ENCODE peak calls at places on chromosomes 13 and 19, in ten cellular contexts. G is AG10803, U is lower lobe of right lung, V is GM06990, Q is cardiac fibroblast, S is pancreas, N is Peyer's patch, K is heart right ventricle, L is PC-9, P is cardiac muscle cell. Y is an unnamed sample.

GRCh38 chr13:45749026-45749759 is 47.1 kb downstream of the CBY2 start:
- DNase-seq in G (no peak), U (no peak), V (no peak), Q (no peak), S (no peak), N (no peak), K (no peak), L (no peak), P (no peak), Y (no peak)

GRCh38 chr13:44759222-44759721 is 183.1 kb upstream of the TSC22D1 start:
- DNase-seq in G (no peak), U (no peak), V (no peak), Q (no peak), S (no peak), N (no peak), K (no peak), L (no peak), P (no peak), Y (no peak)

GRCh38 chr13:68748038-68748437 is 1359.6 kb upstream of the ATXN8OS start:
- DNase-seq in G (no peak), U (no peak), V (no peak), Q (no peak), S (no peak), N (no peak), K (no peak), L (no peak), P (no peak), Y (no peak)

GRCh38 chr19:57465680-57466381 is 8.9 kb upstream of the VN1R1 start:
- DNase-seq in G (peak; percentile 23), U (no peak), V (peak; percentile 12), Q (peak; percentile 70), S (no peak), N (no peak), K (no peak), L (peak; percentile 55), P (peak; percentile 40), Y (peak; percentile 66)

GRCh38 chr19:13018037-13018914 is 23.0 kb downstream of the NFIX start:
- DNase-seq in G (peak; percentile 58), U (no peak), V (no peak), Q (no peak), S (no peak), N (no peak), K (peak; percentile 77), L (no peak), P (peak; percentile 77), Y (no peak)

GRCh38 chr13:45847554-45848224 is 3.9 kb downstream of the SIAH3 start:
- DNase-seq in G (no peak), U (no peak), V (no peak), Q (no peak), S (no peak), N (peak; percentile 65), K (peak; percentile 22), L (no peak), P (peak; percentile 40), Y (no peak)

GRCh38 chr19:48315712-48316111 is 9.6 kb upstream of the EMP3 start:
- DNase-seq in G (no peak), U (no peak), V (no peak), Q (no peak), S (no peak), N (no peak), K (no peak), L (no peak), P (no peak), Y (no peak)

GRCh38 chr13:113811081-113811928 is 52.3 kb downstream of the TMEM255B start:
- DNase-seq in G (no peak), U (no peak), V (no peak), Q (no peak), S (peak; percentile 69), N (no peak), K (no peak), L (no peak), P (no peak), Y (no peak)

GRCh38 chr13:110407531-110407930 is 100.4 kb downstream of the COL4A2 start:
- DNase-seq in G (no peak), U (no peak), V (no peak), Q (no peak), S (no peak), N (no peak), K (no peak), L (no peak), P (no peak), Y (no peak)

GRCh38 chr19:7505288-7505681 is 10.6 kb upstream of the ZNF358 start:
- DNase-seq in G (no peak), U (no peak), V (no peak), Q (no peak), S (no peak), N (no peak), K (no peak), L (no peak), P (no peak), Y (no peak)

GRCh38 chr13:114077121-114077937 is 55.1 kb downstream of the RASA3 start:
- DNase-seq in G (no peak), U (peak; percentile 31), V (no peak), Q (no peak), S (no peak), N (peak; percentile 35), K (no peak), L (no peak), P (no peak), Y (no peak)

GRCh38 chr13:99572921-99573320 is 71.6 kb downstream of the TM9SF2 start:
- DNase-seq in G (peak; percentile 80), U (no peak), V (no peak), Q (no peak), S (no peak), N (no peak), K (no peak), L (no peak), P (peak; percentile 55), Y (peak; percentile 51)

GRCh38 chr19:57031156-57031555 is 88.6 kb upstream of the USP29 start:
- DNase-seq in G (no peak), U (no peak), V (no peak), Q (no peak), S (no peak), N (no peak), K (no peak), L (no peak), P (no peak), Y (no peak)

GRCh38 chr13:36518707-36519106 is 86.4 kb downstream of the CCNA1 start:
- DNase-seq in G (no peak), U (no peak), V (no peak), Q (no peak), S (no peak), N (no peak), K (no peak), L (no peak), P (no peak), Y (no peak)

GRCh38 chr19:13684021-13684420 is 80.3 kb upstream of the MRI1 start:
- DNase-seq in G (no peak), U (no peak), V (no peak), Q (no peak), S (no peak), N (no peak), K (no peak), L (no peak), P (no peak), Y (no peak)

GRCh38 chr19:49638360-49638759 is 1.6 kb downstream of the RRAS start:
- DNase-seq in G (peak; percentile 30), U (no peak), V (no peak), Q (peak; percentile 53), S (peak; percentile 38), N (no peak), K (no peak), L (no peak), P (peak; percentile 44), Y (no peak)

DNA sequence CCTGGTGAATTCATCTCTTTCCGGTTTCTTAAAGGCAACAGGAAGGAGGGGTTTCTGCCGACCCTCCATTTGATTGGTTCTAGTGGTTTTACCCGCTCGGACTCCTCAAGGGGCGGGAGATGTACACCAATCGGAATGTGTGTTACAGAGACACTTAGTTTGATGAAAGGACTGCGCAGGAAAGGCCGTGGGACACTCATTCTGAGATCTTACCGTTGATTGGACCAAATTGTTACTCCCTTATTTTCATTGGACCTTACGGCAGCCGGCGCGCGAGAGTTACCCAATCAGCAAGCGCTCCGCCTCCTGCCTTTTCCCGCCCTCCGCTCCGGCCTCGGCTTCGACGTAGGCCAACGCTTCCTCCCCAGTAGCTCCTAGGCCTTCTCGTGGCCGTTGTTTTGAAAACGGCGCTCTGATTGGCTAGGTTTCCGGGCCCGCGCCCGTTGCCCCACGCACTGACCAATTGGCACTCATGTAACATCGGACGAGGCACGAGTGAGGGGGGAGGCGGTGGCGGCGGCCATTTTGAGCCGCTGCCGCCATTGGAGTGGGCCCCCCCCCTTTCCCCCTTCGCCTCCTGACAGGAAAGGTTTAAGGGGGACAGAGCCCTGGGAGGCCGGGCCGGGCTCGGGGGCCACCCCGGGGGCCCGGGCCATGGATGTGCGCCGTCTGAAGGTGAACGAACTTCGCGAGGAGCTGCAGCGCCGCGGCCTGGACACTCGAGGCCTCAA is at the start of gene HNRNPUL1:
- DNase-seq in G (peak; percentile 100), U (peak; percentile 97), V (peak; percentile 100), Q (peak; percentile 100), S (peak; percentile 99), N (peak; percentile 99), K (peak; percentile 97), L (peak; percentile 100), P (peak; percentile 100), Y (peak; percentile 100)
- TF ChIP-seq CTCF in G (peak; percentile 24), U (peak; percentile 30), V (peak; percentile 27), Q (no peak), S (no peak), N (no peak), K (peak; percentile 14), L (no peak), P (peak; percentile 36), Y (peak; percentile 31)

DNA sequence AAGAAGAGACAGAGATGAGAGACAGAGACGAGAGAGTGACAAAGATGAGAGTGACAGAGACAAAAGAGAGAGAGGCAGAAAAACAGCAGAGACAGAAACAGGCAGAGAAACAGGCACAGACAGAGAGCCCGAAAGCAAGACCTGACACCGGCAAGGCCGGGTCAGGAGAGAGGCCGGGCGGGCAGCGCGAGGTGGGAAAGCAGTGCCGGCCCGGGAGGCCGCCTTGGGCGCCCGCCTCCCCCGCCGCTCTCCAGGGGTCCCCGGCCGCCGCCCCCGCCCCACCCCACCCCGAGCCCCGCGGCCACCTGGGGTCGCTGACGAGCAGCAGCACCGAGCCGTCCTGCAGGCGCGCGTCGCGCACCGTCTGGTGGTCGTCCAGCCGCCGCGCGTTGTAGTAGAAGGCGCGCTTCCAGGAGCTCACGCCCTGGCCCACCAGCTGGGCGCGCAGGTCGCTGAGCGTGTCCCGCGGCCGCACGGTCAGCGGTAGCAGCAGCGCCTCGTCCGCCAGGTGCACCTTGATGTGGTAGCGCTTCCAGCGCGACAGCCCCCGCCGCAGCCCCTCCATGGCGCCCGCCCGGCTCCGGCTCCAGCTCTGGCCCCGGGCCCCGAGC is at the start of gene TINCR:
- DNase-seq in G (no peak), U (no peak), V (no peak), Q (no peak), S (no peak), N (no peak), K (no peak), L (no peak), P (no peak), Y (peak; percentile 14)
- H3K4me3 ChIP-seq in G (no peak within 1 kb of the TSS), U (peak within 1 kb of the TSS; percentile 32), V (no peak within 1 kb of the TSS), Q (no peak within 1 kb of the TSS), S (peak within 1 kb of the TSS; percentile 30), N (no peak within 1 kb of the TSS), K (no peak within 1 kb of the TSS), L (peak within 1 kb of the TSS; percentile 44), P (peak within 1 kb of the TSS; percentile 21), Y (no peak within 1 kb of the TSS)

GRCh38 chr13:41649659-41650058 is 192.3 kb downstream of the RGCC start:
- DNase-seq in G (peak; percentile 33), U (no peak), V (no peak), Q (peak; percentile 43), S (no peak), N (no peak), K (no peak), L (no peak), P (peak; percentile 46), Y (peak; percentile 48)
- TF ChIP-seq CTCF in G (peak; percentile 48), U (peak; percentile 20), V (peak; percentile 12), Q (peak; percentile 50), S (no peak), N (no peak), K (peak; percentile 25), L (no peak), P (peak; percentile 40), Y (peak; percentile 23)

GRCh38 chr19:4454952-4455738 is 2.4 kb downstream of the UBXN6 start:
- DNase-seq in G (peak; percentile 70), U (no peak), V (no peak), Q (peak; percentile 43), S (peak; percentile 56), N (no peak), K (no peak), L (no peak), P (peak; percentile 80), Y (peak; percentile 86)
- H3K4me3 ChIP-seq in G (peak overlapping the region; percentile 93), U (peak overlapping the region; percentile 6), V (no peak overlapping the region), Q (peak overlapping the region; percentile 78), S (peak overlapping the region; percentile 58), N (no peak overlapping the region), K (peak overlapping the region; percentile 35), L (no peak overlapping the region), P (no peak overlapping the region), Y (peak overlapping the region; percentile 73)